ENCODE peak calls at places on chromosomes 12 and 14, in eight cellular contexts. One of them, this sample, is unnamed.

GRCh38 chr14:56666716-56667115 is 87.1 kb downstream of the TMEM260 start:
- DNase-seq in HFF-Myc: peak; percentile 35
- DNase-seq in ovary: no peak
- DNase-seq in EL: peak; percentile 75
- DNase-seq in stimulated activated CD8-positive, alpha-beta memory T cell treated with anti-CD3 and anti-CD28 coated beads, Interleukin-4, amount 100 ng/mL, for 4 hours: no peak
- DNase-seq in T-cell: no peak
- DNase-seq in activated B cell treated with CpG ODN at 0.5 μM for 24 hours: no peak
- DNase-seq in A549: no peak
- DNase-seq in this sample: peak; percentile 67

GRCh38 chr14:75011356-75012097 is 8.8 kb downstream of the EIF2B2 start:
- DNase-seq in T-cell: no peak
- DNase-seq in A549: no peak
- DNase-seq in stimulated activated CD8-positive, alpha-beta memory T cell treated with anti-CD3 and anti-CD28 coated beads, Interleukin-4, amount 100 ng/mL, for 4 hours: no peak
- DNase-seq in activated B cell treated with CpG ODN at 0.5 μM for 24 hours: no peak
- DNase-seq in EL: peak; percentile 74
- DNase-seq in HFF-Myc: no peak
- DNase-seq in ovary: no peak
- DNase-seq in this sample: peak; percentile 85

GRCh38 chr14:91985008-91985407 is 37.5 kb upstream of the FBLN5 start:
- DNase-seq in HFF-Myc: no peak
- DNase-seq in ovary: no peak
- DNase-seq in T-cell: no peak
- DNase-seq in activated B cell treated with CpG ODN at 0.5 μM for 24 hours: no peak
- DNase-seq in stimulated activated CD8-positive, alpha-beta memory T cell treated with anti-CD3 and anti-CD28 coated beads, Interleukin-4, amount 100 ng/mL, for 4 hours: no peak
- DNase-seq in EL: peak; percentile 66
- DNase-seq in A549: no peak
- DNase-seq in this sample: peak; percentile 85

GRCh38 chr12:10705655-10706054 is 17.5 kb downstream of the YBX3 start:
- DNase-seq in activated B cell treated with CpG ODN at 0.5 μM for 24 hours: no peak
- DNase-seq in EL: no peak
- DNase-seq in HFF-Myc: no peak
- DNase-seq in stimulated activated CD8-positive, alpha-beta memory T cell treated with anti-CD3 and anti-CD28 coated beads, Interleukin-4, amount 100 ng/mL, for 4 hours: no peak
- DNase-seq in T-cell: no peak
- DNase-seq in A549: no peak
- DNase-seq in ovary: no peak
- DNase-seq in this sample: no peak

GRCh38 chr14:58922211-58922940 is 266.1 kb upstream of the DAAM1 start:
- DNase-seq in activated B cell treated with CpG ODN at 0.5 μM for 24 hours: no peak
- DNase-seq in EL: peak; percentile 17
- DNase-seq in A549: no peak
- DNase-seq in T-cell: no peak
- DNase-seq in ovary: no peak
- DNase-seq in HFF-Myc: no peak
- DNase-seq in stimulated activated CD8-positive, alpha-beta memory T cell treated with anti-CD3 and anti-CD28 coated beads, Interleukin-4, amount 100 ng/mL, for 4 hours: no peak
- DNase-seq in this sample: peak; percentile 7

GRCh38 chr12:54606556-54606955 is 18.1 kb upstream of the PPP1R1A start:
- DNase-seq in HFF-Myc: no peak
- DNase-seq in A549: no peak
- DNase-seq in stimulated activated CD8-positive, alpha-beta memory T cell treated with anti-CD3 and anti-CD28 coated beads, Interleukin-4, amount 100 ng/mL, for 4 hours: no peak
- DNase-seq in ovary: no peak
- DNase-seq in T-cell: no peak
- DNase-seq in EL: no peak
- DNase-seq in activated B cell treated with CpG ODN at 0.5 μM for 24 hours: no peak
- DNase-seq in this sample: no peak

GRCh38 chr12:131641315-131641714 is 69.6 kb upstream of the SFSWAP start:
- DNase-seq in T-cell: no peak
- DNase-seq in ovary: no peak
- DNase-seq in A549: no peak
- DNase-seq in HFF-Myc: no peak
- DNase-seq in stimulated activated CD8-positive, alpha-beta memory T cell treated with anti-CD3 and anti-CD28 coated beads, Interleukin-4, amount 100 ng/mL, for 4 hours: no peak
- DNase-seq in EL: no peak
- DNase-seq in activated B cell treated with CpG ODN at 0.5 μM for 24 hours: no peak
- DNase-seq in this sample: no peak

GRCh38 chr14:29054119-29054518 is 287.5 kb downstream of the FOXG1 start:
- DNase-seq in T-cell: no peak
- DNase-seq in stimulated activated CD8-positive, alpha-beta memory T cell treated with anti-CD3 and anti-CD28 coated beads, Interleukin-4, amount 100 ng/mL, for 4 hours: no peak
- DNase-seq in A549: no peak
- DNase-seq in EL: no peak
- DNase-seq in HFF-Myc: no peak
- DNase-seq in activated B cell treated with CpG ODN at 0.5 μM for 24 hours: no peak
- DNase-seq in ovary: no peak
- DNase-seq in this sample: no peak

GRCh38 chr12:12973019-12973418 is 21.0 kb upstream of the GPRC5D start:
- DNase-seq in T-cell: no peak
- DNase-seq in ovary: no peak
- DNase-seq in EL: no peak
- DNase-seq in activated B cell treated with CpG ODN at 0.5 μM for 24 hours: no peak
- DNase-seq in stimulated activated CD8-positive, alpha-beta memory T cell treated with anti-CD3 and anti-CD28 coated beads, Interleukin-4, amount 100 ng/mL, for 4 hours: no peak
- DNase-seq in A549: no peak
- DNase-seq in HFF-Myc: no peak
- DNase-seq in this sample: no peak

GRCh38 chr14:102805454-102805891 is 28.2 kb downstream of the TRAF3 start:
- DNase-seq in activated B cell treated with CpG ODN at 0.5 μM for 24 hours: peak; percentile 30
- DNase-seq in T-cell: no peak
- DNase-seq in EL: peak; percentile 80
- DNase-seq in HFF-Myc: no peak
- DNase-seq in A549: no peak
- DNase-seq in ovary: no peak
- DNase-seq in stimulated activated CD8-positive, alpha-beta memory T cell treated with anti-CD3 and anti-CD28 coated beads, Interleukin-4, amount 100 ng/mL, for 4 hours: no peak
- DNase-seq in this sample: peak; percentile 91

GRCh38 chr14:59221558-59221957 is 33.1 kb downstream of the DAAM1 start:
- DNase-seq in A549: no peak
- DNase-seq in ovary: no peak
- DNase-seq in HFF-Myc: no peak
- DNase-seq in EL: no peak
- DNase-seq in stimulated activated CD8-positive, alpha-beta memory T cell treated with anti-CD3 and anti-CD28 coated beads, Interleukin-4, amount 100 ng/mL, for 4 hours: no peak
- DNase-seq in activated B cell treated with CpG ODN at 0.5 μM for 24 hours: no peak
- DNase-seq in T-cell: no peak
- DNase-seq in this sample: no peak

GRCh38 chr12:53179694-53180269 is 740 bp upstream of the ZNF740 start:
- DNase-seq in HFF-Myc: no peak
- DNase-seq in ovary: no peak
- DNase-seq in EL: no peak
- DNase-seq in A549: no peak
- DNase-seq in activated B cell treated with CpG ODN at 0.5 μM for 24 hours: no peak
- DNase-seq in T-cell: no peak
- DNase-seq in stimulated activated CD8-positive, alpha-beta memory T cell treated with anti-CD3 and anti-CD28 coated beads, Interleukin-4, amount 100 ng/mL, for 4 hours: no peak
- DNase-seq in this sample: no peak

GRCh38 chr12:46221255-46222128 is 47.4 kb downstream of the SLC38A1 start:
- DNase-seq in A549: no peak
- DNase-seq in stimulated activated CD8-positive, alpha-beta memory T cell treated with anti-CD3 and anti-CD28 coated beads, Interleukin-4, amount 100 ng/mL, for 4 hours: no peak
- DNase-seq in activated B cell treated with CpG ODN at 0.5 μM for 24 hours: no peak
- DNase-seq in EL: peak; percentile 85
- DNase-seq in ovary: no peak
- DNase-seq in HFF-Myc: no peak
- DNase-seq in T-cell: no peak
- DNase-seq in this sample: peak; percentile 77

GRCh38 chr12:31518680-31519227 is 72.2 kb downstream of the DENND5B start:
- DNase-seq in activated B cell treated with CpG ODN at 0.5 μM for 24 hours: no peak
- DNase-seq in A549: peak; percentile 79
- DNase-seq in ovary: peak; percentile 61
- DNase-seq in EL: peak; percentile 99
- DNase-seq in stimulated activated CD8-positive, alpha-beta memory T cell treated with anti-CD3 and anti-CD28 coated beads, Interleukin-4, amount 100 ng/mL, for 4 hours: no peak
- DNase-seq in T-cell: no peak
- DNase-seq in HFF-Myc: peak; percentile 95
- DNase-seq in this sample: peak; percentile 99

GRCh38 chr12:65962921-65963883 is 138.9 kb downstream of the HMGA2 start:
- DNase-seq in ovary: peak; percentile 28
- DNase-seq in HFF-Myc: no peak
- DNase-seq in activated B cell treated with CpG ODN at 0.5 μM for 24 hours: no peak
- DNase-seq in EL: no peak
- DNase-seq in stimulated activated CD8-positive, alpha-beta memory T cell treated with anti-CD3 and anti-CD28 coated beads, Interleukin-4, amount 100 ng/mL, for 4 hours: no peak
- DNase-seq in A549: no peak
- DNase-seq in T-cell: no peak
- DNase-seq in this sample: peak; percentile 59

GRCh38 chr12:50387972-50388478 is 8.4 kb downstream of the FAM186A start:
- DNase-seq in EL: no peak
- DNase-seq in HFF-Myc: no peak
- DNase-seq in A549: no peak
- DNase-seq in ovary: no peak
- DNase-seq in stimulated activated CD8-positive, alpha-beta memory T cell treated with anti-CD3 and anti-CD28 coated beads, Interleukin-4, amount 100 ng/mL, for 4 hours: no peak
- DNase-seq in activated B cell treated with CpG ODN at 0.5 μM for 24 hours: no peak
- DNase-seq in T-cell: no peak
- DNase-seq in this sample: no peak

GRCh38 chr14:89237923-89238529 is 179.0 kb downstream of the FOXN3 start:
- DNase-seq in A549: no peak
- DNase-seq in HFF-Myc: no peak
- DNase-seq in stimulated activated CD8-positive, alpha-beta memory T cell treated with anti-CD3 and anti-CD28 coated beads, Interleukin-4, amount 100 ng/mL, for 4 hours: no peak
- DNase-seq in activated B cell treated with CpG ODN at 0.5 μM for 24 hours: no peak
- DNase-seq in EL: no peak
- DNase-seq in ovary: no peak
- DNase-seq in T-cell: no peak
- DNase-seq in this sample: peak; percentile 12

This sample was measured in ELR.